ENCODE peak calls at places on chromosomes 11 and 22, in nine cellular contexts. D is EL, O is LNCaP clone FGC, Z is Calu3, Q is posterior vena cava, G is astrocyte, X is kidney, R is NCI-H1417, A is nephron progenitor cell. Y is an unnamed sample.

GRCh38 chr22:19940536-19941364 is 822 bp upstream of the COMT start:
- DNase-seq in A (no peak), G (no peak), Q (peak; percentile 69), O (no peak), R (no peak), X (peak; percentile 69), Z (no peak), D (no peak), Y (no peak)

GRCh38 chr11:59756845-59757244 is 1.7 kb downstream of the STX3 start:
- DNase-seq in D (peak; percentile 51), Q (no peak), R (no peak), Z (peak; percentile 64), A (peak; percentile 5), O (peak; percentile 87), X (no peak), G (no peak), Y (no peak)

GRCh38 chr11:92969634-92970347 is at the start of gene MTNR1B:
- DNase-seq in A (peak; percentile 45), G (no peak), D (no peak), R (no peak), O (no peak), X (no peak), Z (no peak), Q (no peak), Y (no peak)

GRCh38 chr11:3219281-3219892 is 774 bp upstream of the MRGPRG start:
- DNase-seq in A (no peak), Q (peak; percentile 76), G (no peak), O (no peak), X (peak; percentile 68), Z (no peak), R (no peak), D (no peak), Y (no peak)

GRCh38 chr11:47189100-47189834 is 3.0 kb upstream of the PACSIN3 start:
- DNase-seq in A (no peak), Q (no peak), R (no peak), O (peak; percentile 88), X (no peak), G (peak; percentile 83), D (peak; percentile 89), Z (no peak), Y (no peak)

GRCh38 chr11:126216526-126217305 is 5.1 kb downstream of the FAM118B start:
- DNase-seq in Z (no peak), D (no peak), Q (no peak), O (no peak), G (no peak), X (no peak), R (no peak), A (no peak), Y (no peak)

GRCh38 chr11:92026664-92027063 is 198.0 kb upstream of the FAT3 start:
- DNase-seq in O (no peak), A (no peak), R (no peak), Q (no peak), D (no peak), Z (no peak), X (no peak), G (no peak), Y (no peak)

GRCh38 chr22:44586337-44586990 is 88.4 kb upstream of the RTL6 start:
- DNase-seq in O (no peak), X (peak; percentile 79), R (peak; percentile 83), D (no peak), G (no peak), Q (peak; percentile 48), A (no peak), Z (no peak), Y (no peak)

GRCh38 chr11:2586793-2587131 is 113.0 kb downstream of the KCNQ1OT1 start:
- DNase-seq in X (no peak), Q (no peak), A (peak; percentile 14), G (no peak), D (no peak), Z (no peak), O (no peak), R (no peak), Y (no peak)

GRCh38 chr11:134578807-134579708 is 167.0 kb upstream of the B3GAT1 start:
- DNase-seq in Q (no peak), X (no peak), G (no peak), O (no peak), A (no peak), Z (peak; percentile 22), R (peak; percentile 13), D (no peak), Y (no peak)

GRCh38 chr22:43542681-43543521 is 131.1 kb downstream of the MPPED1 start:
- DNase-seq in R (no peak), G (no peak), Q (peak; percentile 60), A (no peak), D (no peak), Z (no peak), X (no peak), O (no peak), Y (no peak)

GRCh38 chr11:45847908-45848316 is 637 bp downstream of the CRY2 start:
- DNase-seq in Q (peak; percentile 87), A (peak; percentile 44), D (peak; percentile 64), X (peak; percentile 78), G (peak; percentile 63), Z (peak; percentile 38), R (peak; percentile 71), O (no peak), Y (no peak)

GRCh38 chr22:20783844-20784723 is 10.2 kb downstream of the SERPIND1 start:
- DNase-seq in G (peak; percentile 52), Z (peak; percentile 48), X (no peak), Q (peak; percentile 24), R (peak; percentile 56), O (no peak), A (peak; percentile 33), D (peak; percentile 70), Y (no peak)

GRCh38 chr11:13343931-13344717 is 66.5 kb downstream of the BMAL1 start:
- DNase-seq in Q (no peak), A (peak; percentile 77), G (peak; percentile 37), O (peak; percentile 46), R (peak; percentile 87), D (peak; percentile 75), Z (peak; percentile 75), X (no peak), Y (peak; percentile 3)

GRCh38 chr11:9626778-9627394 is 37.0 kb upstream of the SWAP70 start:
- DNase-seq in A (no peak), D (no peak), O (no peak), R (no peak), G (no peak), Q (no peak), X (no peak), Z (no peak), Y (no peak)

GRCh38 chr11:77278595-77279506 is 22.6 kb downstream of the GDPD4 start:
- DNase-seq in Z (no peak), O (no peak), Q (no peak), X (no peak), D (peak; percentile 9), G (peak; percentile 42), R (no peak), A (no peak), Y (no peak)

GRCh38 chr22:49738006-49738405 is 89.7 kb downstream of the BRD1 start:
- DNase-seq in D (no peak), X (peak; percentile 55), O (no peak), Q (peak; percentile 55), G (no peak), R (no peak), A (no peak), Z (no peak), Y (no peak)

GRCh38 chr11:68014157-68014965 is 4.2 kb downstream of the ALDH3B1 start:
- DNase-seq in O (no peak), Z (peak; percentile 96), X (peak; percentile 94), Q (peak; percentile 88), A (no peak), R (no peak), G (peak; percentile 73), D (peak; percentile 85), Y (no peak)

GRCh38 chr22:40499187-40499753 is 128.9 kb downstream of the SGSM3 start:
- DNase-seq in Q (no peak), A (no peak), D (peak; percentile 97), Z (peak; percentile 44), R (no peak), O (no peak), G (peak; percentile 99), X (no peak), Y (no peak)

GRCh38 chr11:122984186-122985011 is 2.8 kb upstream of the BSX start:
- DNase-seq in R (peak; percentile 79), G (no peak), O (no peak), A (peak; percentile 49), Q (no peak), X (no peak), Z (peak; percentile 7), D (peak; percentile 34), Y (no peak)

GRCh38 chr11:27244900-27245299 is 118.1 kb downstream of the CCDC34 start:
- DNase-seq in X (no peak), Q (no peak), R (no peak), Z (no peak), G (no peak), A (no peak), O (peak; percentile 44), D (no peak), Y (no peak)

GRCh38 chr22:30754971-30755759 is 60.5 kb downstream of the OSBP2 start:
- DNase-seq in Z (peak; percentile 68), X (no peak), Q (peak; percentile 75), R (peak; percentile 71), G (peak; percentile 62), A (peak; percentile 41), D (peak; percentile 74), O (peak; percentile 44), Y (no peak)

GRCh38 chr11:26490546-26490945 is 81.5 kb downstream of the MUC15 start:
- DNase-seq in Q (no peak), A (no peak), O (no peak), X (no peak), Z (no peak), R (no peak), G (peak; percentile 4), D (no peak), Y (no peak)

GRCh38 chr11:65868076-65868667 is 4.4 kb downstream of the EFEMP2 start:
- DNase-seq in A (no peak), R (peak; percentile 36), Z (no peak), Q (no peak), O (no peak), X (peak; percentile 65), G (no peak), D (no peak), Y (peak; percentile 8)

GRCh38 chr11:109088061-109088460 is 333.9 kb upstream of the C11orf87 start:
- DNase-seq in O (no peak), Q (no peak), G (no peak), A (no peak), X (no peak), R (no peak), D (no peak), Z (no peak), Y (no peak)

GRCh38 chr11:9615031-9615451 is 41.6 kb downstream of the WEE1 start:
- DNase-seq in Q (no peak), X (no peak), Z (no peak), R (no peak), O (no peak), D (no peak), A (no peak), G (no peak), Y (no peak)

GRCh38 chr11:131649861-131650260 is 279.4 kb downstream of the NTM start:
- DNase-seq in D (no peak), A (no peak), Z (no peak), Q (no peak), O (no peak), R (peak; percentile 73), X (no peak), G (no peak), Y (no peak)

GRCh38 chr11:18312663-18313420 is 9.1 kb downstream of the HPS5 start:
- DNase-seq in A (no peak), X (no peak), R (no peak), O (no peak), D (peak; percentile 87), G (peak; percentile 76), Q (no peak), Z (peak; percentile 41), Y (no peak)

GRCh38 chr11:75403037-75403436 is 3.7 kb downstream of the RPS3 start:
- DNase-seq in Q (peak; percentile 11), D (no peak), G (no peak), Z (no peak), O (no peak), X (no peak), A (no peak), R (peak; percentile 35), Y (no peak)

GRCh38 chr22:50314455-50315288 is 7.2 kb upstream of the PLXNB2 start:
- DNase-seq in G (no peak), A (peak; percentile 59), Q (peak; percentile 89), X (peak; percentile 80), O (no peak), R (no peak), Z (no peak), D (no peak), Y (no peak)

GRCh38 chr22:47055461-47055860 is 293.0 kb downstream of the TBC1D22A start:
- DNase-seq in Z (no peak), X (peak; percentile 43), G (no peak), Q (peak; percentile 23), O (no peak), A (no peak), R (no peak), D (no peak), Y (no peak)

Y was measured in cerebellar nuclear complex.